ENCODE peak calls at places on chromosomes 12 and 14, in five cellular contexts. O, G, Z, X and Q are unnamed samples.

GRCh38 chr12:116659771-116660481 is 77.9 kb downstream of the SPRING1 start:
- DNase-seq in Z (no peak), G (no peak), X (no peak), O (no peak), Q (no peak)

GRCh38 chr12:66092559-66093269 is 37.8 kb downstream of the LLPH start:
- DNase-seq in X (no peak), Z (no peak), G (peak), O (no peak), Q (no peak)

GRCh38 chr12:14332482-14332881 is 33.0 kb upstream of the ATF7IP start:
- DNase-seq in Z (no peak), O (no peak), X (no peak), G (no peak), Q (no peak)

GRCh38 chr12:6370994-6371754 is 4.2 kb downstream of the SCNN1A start:
- DNase-seq in O (peak), Z (peak), X (peak), G (peak), Q (no peak)

GRCh38 chr12:94616217-94616729 is 34.1 kb downstream of the TMCC3 start:
- DNase-seq in Z (peak), G (peak), O (no peak), X (peak), Q (no peak)

GRCh38 chr12:6345319-6346071 is 3.6 kb upstream of the TNFRSF1A start:
- DNase-seq in G (peak), O (peak), Z (no peak), X (no peak), Q (no peak)

GRCh38 chr14:39050389-39050788 is 52.6 kb downstream of the SEC23A start:
- DNase-seq in O (no peak), G (peak), X (no peak), Z (no peak), Q (no peak)

GRCh38 chr14:85579957-85580356 is 50.0 kb downstream of the FLRT2 start:
- DNase-seq in G (no peak), O (no peak), X (no peak), Z (no peak), Q (no peak)

GRCh38 chr12:129332286-129332685 is 479.0 kb downstream of the GLT1D1 start:
- DNase-seq in O (no peak), G (no peak), Z (no peak), X (no peak), Q (no peak)

GRCh38 chr14:34872822-34873590 is 2.2 kb downstream of the BAZ1A start:
- DNase-seq in G (no peak), O (peak), X (peak), Z (peak), Q (no peak)

GRCh38 chr14:90045608-90046007 is 16.2 kb upstream of the KCNK13 start:
- DNase-seq in G (peak), O (peak), X (no peak), Z (no peak), Q (no peak)

GRCh38 chr14:100535287-100536131 is 51.7 kb downstream of the BEGAIN start:
- DNase-seq in X (peak), G (no peak), Z (peak), O (no peak), Q (peak)

DNA sequence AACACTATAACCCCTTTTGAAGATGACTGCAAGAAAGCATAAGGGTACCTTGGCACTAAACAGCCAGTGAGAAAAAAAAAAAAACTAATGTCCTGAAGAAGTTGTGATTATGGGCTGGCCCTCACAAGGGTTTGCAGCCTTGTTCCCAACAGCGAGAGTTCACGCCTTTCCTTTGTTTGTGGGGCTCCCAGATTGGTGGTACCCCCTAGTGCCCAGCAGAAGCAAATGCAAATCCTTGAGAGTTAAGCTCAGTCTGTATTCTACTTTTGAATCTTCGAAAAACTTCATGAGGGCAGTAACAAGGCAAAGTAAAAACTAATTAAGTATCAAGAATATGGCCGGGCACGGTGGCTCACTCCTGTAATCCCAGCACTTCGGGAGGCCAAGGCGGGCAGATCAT is 238.9 kb upstream of the LMO3 start:
- DNase-seq in O (peak), Z (no peak), X (no peak), G (no peak), Q (no peak)
- TF ChIP-seq CTCF in O (peak), Z (no peak), X (no peak), G (no peak), Q (no peak)

DNA sequence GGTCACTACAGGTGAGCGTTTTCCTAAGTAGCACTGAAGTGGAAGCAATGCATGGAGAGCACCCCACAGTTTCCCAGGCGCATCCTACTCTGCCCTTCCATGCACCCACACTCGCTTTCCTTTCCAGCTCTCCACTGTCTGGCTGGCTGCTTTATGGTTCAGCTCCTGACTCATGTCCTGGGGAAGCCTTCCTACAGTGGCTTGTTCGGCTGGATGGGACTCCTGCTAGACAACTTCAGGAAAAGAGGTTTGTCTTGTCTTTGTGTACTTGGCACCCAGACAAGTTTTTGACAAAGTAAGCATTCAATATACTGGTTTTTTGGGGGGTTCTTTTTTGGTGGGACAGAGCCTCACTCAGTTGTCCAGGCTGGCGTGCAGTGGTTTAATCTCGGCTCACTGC is 21.6 kb downstream of the PPM1H start:
- DNase-seq in O (no peak), X (no peak), Z (no peak), G (no peak), Q (no peak)
- TF ChIP-seq POLR2AphosphoS5 in O (no peak), X (no peak), Z (no peak), G (no peak), Q (no peak)

DNA sequence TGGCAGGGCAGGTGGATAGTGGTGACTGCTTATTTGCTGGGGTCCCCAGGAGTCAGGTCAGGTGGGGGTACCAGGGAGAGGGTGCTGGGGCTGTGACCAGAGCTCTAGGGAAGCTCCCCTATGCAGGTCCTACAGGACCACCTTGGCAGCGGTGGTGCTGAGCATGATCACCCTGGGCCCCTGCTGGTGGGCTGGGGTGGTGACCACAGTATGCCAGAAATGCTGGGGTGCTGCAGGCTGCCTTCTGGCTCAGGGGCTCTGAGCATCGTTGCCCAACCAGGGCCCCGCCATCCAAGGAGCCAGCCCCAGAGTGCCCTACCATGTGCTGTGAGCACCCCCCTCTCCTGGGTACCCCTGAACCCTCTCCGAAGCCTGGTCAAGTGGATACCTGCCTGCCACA is 17.5 kb upstream of the NUDT14 start:
- DNase-seq in G (no peak), O (no peak), X (no peak), Z (no peak), Q (no peak)
- TF ChIP-seq CTCF in G (no peak), O (no peak), X (no peak), Z (no peak), Q (no peak)

GRCh38 chr12:104381721-104382480 is 74.8 kb upstream of the CHST11 start:
- DNase-seq in X (peak), Z (peak), G (peak), O (peak), Q (peak)

GRCh38 chr12:104376650-104377506 is 73.3 kb downstream of the EID3 start:
- DNase-seq in Z (no peak), O (no peak), X (no peak), G (no peak), Q (no peak)

GRCh38 chr12:104374806-104375205 is 71.3 kb downstream of the EID3 start:
- DNase-seq in Z (no peak), X (no peak), G (no peak), O (no peak), Q (no peak)

GRCh38 chr12:104377507-104377812 is 73.9 kb downstream of the EID3 start:
- DNase-seq in X (no peak), Z (no peak), G (no peak), O (no peak), Q (no peak)

DNA sequence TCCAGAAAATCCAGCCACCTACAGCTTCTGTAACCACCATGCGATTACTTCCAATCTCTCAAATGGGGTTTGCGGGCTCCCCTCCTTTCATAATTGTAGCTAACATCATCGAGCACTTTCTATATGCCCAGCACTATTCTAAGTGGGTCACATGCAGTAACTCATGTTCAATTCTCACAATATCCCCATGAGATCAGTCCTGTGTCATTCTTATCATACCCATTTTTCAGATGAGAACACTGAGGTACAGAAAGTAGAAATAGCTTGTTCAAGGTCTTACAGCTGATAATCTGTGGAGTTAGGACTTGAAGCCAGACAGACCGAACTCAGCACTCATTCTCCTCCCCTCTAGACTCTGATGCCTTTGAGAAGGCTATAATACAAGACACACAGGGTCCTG is 74.9 kb downstream of the EID3 start:
- DNase-seq in X (no peak), Z (no peak), G (no peak), O (no peak), Q (no peak)
- TF ChIP-seq POLR2AphosphoS5 in X (no peak), Z (no peak), G (no peak), O (no peak), Q (no peak)